ENCODE peak calls at places on chromosomes 16 and 17, in nine cellular contexts. One of them, this sample, is unnamed.

GRCh38 chr16:57536306-57537193 is at the start of gene CCDC102A:
- DNase-seq in upper lobe of left lung: no peak
- DNase-seq in A549: no peak
- DNase-seq in ovary: peak
- DNase-seq in tibial nerve: no peak
- DNase-seq in transverse colon: no peak
- DNase-seq in GM12878: no peak
- DNase-seq in esophagus muscularis mucosa: no peak
- DNase-seq in stomach: peak
- DNase-seq in this sample: no peak

GRCh38 chr17:19316756-19317358 is 45.7 kb downstream of the B9D1 start:
- DNase-seq in tibial nerve: no peak
- DNase-seq in transverse colon: no peak
- DNase-seq in GM12878: no peak
- DNase-seq in A549: no peak
- DNase-seq in stomach: no peak
- DNase-seq in upper lobe of left lung: no peak
- DNase-seq in ovary: no peak
- DNase-seq in esophagus muscularis mucosa: no peak
- DNase-seq in this sample: peak

GRCh38 chr16:29862383-29862883 is 593 bp downstream of the CDIPT start:
- DNase-seq in esophagus muscularis mucosa: no peak
- DNase-seq in A549: peak
- DNase-seq in upper lobe of left lung: no peak
- DNase-seq in stomach: peak
- DNase-seq in transverse colon: peak
- DNase-seq in tibial nerve: no peak
- DNase-seq in GM12878: no peak
- DNase-seq in ovary: no peak
- DNase-seq in this sample: no peak

GRCh38 chr16:1774456-1774795 is 1.5 kb upstream of the MRPS34 start:
- DNase-seq in A549: no peak
- DNase-seq in tibial nerve: no peak
- DNase-seq in stomach: no peak
- DNase-seq in esophagus muscularis mucosa: no peak
- DNase-seq in GM12878: no peak
- DNase-seq in transverse colon: no peak
- DNase-seq in ovary: no peak
- DNase-seq in upper lobe of left lung: no peak
- DNase-seq in this sample: no peak

GRCh38 chr17:4509923-4510614 is 11.4 kb downstream of the SPNS2 start:
- DNase-seq in tibial nerve: no peak
- DNase-seq in upper lobe of left lung: peak
- DNase-seq in transverse colon: no peak
- DNase-seq in ovary: no peak
- DNase-seq in esophagus muscularis mucosa: no peak
- DNase-seq in GM12878: no peak
- DNase-seq in stomach: peak
- DNase-seq in A549: no peak
- DNase-seq in this sample: peak

GRCh38 chr17:32596666-32597065 is 109.9 kb downstream of the CDK5R1 start:
- DNase-seq in ovary: no peak
- DNase-seq in A549: peak
- DNase-seq in esophagus muscularis mucosa: no peak
- DNase-seq in upper lobe of left lung: no peak
- DNase-seq in stomach: no peak
- DNase-seq in transverse colon: no peak
- DNase-seq in GM12878: peak
- DNase-seq in tibial nerve: no peak
- DNase-seq in this sample: no peak

GRCh38 chr17:2253768-2254406 is 49.7 kb downstream of the SMG6 start:
- DNase-seq in A549: no peak
- DNase-seq in stomach: no peak
- DNase-seq in ovary: no peak
- DNase-seq in upper lobe of left lung: no peak
- DNase-seq in esophagus muscularis mucosa: no peak
- DNase-seq in GM12878: peak
- DNase-seq in tibial nerve: no peak
- DNase-seq in transverse colon: no peak
- DNase-seq in this sample: no peak

GRCh38 chr17:751269-752001 is 629 bp downstream of the GEMIN4 start:
- DNase-seq in tibial nerve: no peak
- DNase-seq in A549: peak
- DNase-seq in GM12878: no peak
- DNase-seq in esophagus muscularis mucosa: no peak
- DNase-seq in stomach: peak
- DNase-seq in transverse colon: peak
- DNase-seq in ovary: no peak
- DNase-seq in upper lobe of left lung: no peak
- DNase-seq in this sample: peak

GRCh38 chr16:11473728-11474127 is 113.0 kb downstream of the LITAF start:
- DNase-seq in tibial nerve: no peak
- DNase-seq in esophagus muscularis mucosa: no peak
- DNase-seq in upper lobe of left lung: no peak
- DNase-seq in A549: peak
- DNase-seq in stomach: no peak
- DNase-seq in ovary: no peak
- DNase-seq in GM12878: no peak
- DNase-seq in transverse colon: no peak
- DNase-seq in this sample: no peak

GRCh38 chr17:65901394-65901793 is 290.5 kb downstream of the CEP112 start:
- DNase-seq in transverse colon: no peak
- DNase-seq in upper lobe of left lung: no peak
- DNase-seq in stomach: no peak
- DNase-seq in GM12878: no peak
- DNase-seq in tibial nerve: no peak
- DNase-seq in esophagus muscularis mucosa: no peak
- DNase-seq in A549: no peak
- DNase-seq in ovary: no peak
- DNase-seq in this sample: no peak

GRCh38 chr17:38587956-38588771 is 17.6 kb downstream of the SRCIN1 start:
- DNase-seq in GM12878: no peak
- DNase-seq in esophagus muscularis mucosa: no peak
- DNase-seq in ovary: no peak
- DNase-seq in stomach: no peak
- DNase-seq in upper lobe of left lung: no peak
- DNase-seq in A549: no peak
- DNase-seq in tibial nerve: no peak
- DNase-seq in transverse colon: no peak
- DNase-seq in this sample: no peak

GRCh38 chr17:12789976-12790805 is 893 bp downstream of the ARHGAP44 start:
- DNase-seq in stomach: peak
- DNase-seq in A549: no peak
- DNase-seq in esophagus muscularis mucosa: no peak
- DNase-seq in tibial nerve: no peak
- DNase-seq in upper lobe of left lung: peak
- DNase-seq in transverse colon: peak
- DNase-seq in GM12878: no peak
- DNase-seq in ovary: peak
- DNase-seq in this sample: no peak

GRCh38 chr16:17768257-17768656 is 297.5 kb upstream of the XYLT1 start:
- DNase-seq in tibial nerve: no peak
- DNase-seq in ovary: no peak
- DNase-seq in GM12878: no peak
- DNase-seq in A549: no peak
- DNase-seq in upper lobe of left lung: no peak
- DNase-seq in esophagus muscularis mucosa: no peak
- DNase-seq in transverse colon: no peak
- DNase-seq in stomach: no peak
- DNase-seq in this sample: no peak

GRCh38 chr16:10308305-10309193 is 77.3 kb upstream of the ATF7IP2 start:
- DNase-seq in esophagus muscularis mucosa: no peak
- DNase-seq in A549: no peak
- DNase-seq in GM12878: peak
- DNase-seq in upper lobe of left lung: no peak
- DNase-seq in tibial nerve: no peak
- DNase-seq in stomach: peak
- DNase-seq in ovary: no peak
- DNase-seq in transverse colon: no peak
- DNase-seq in this sample: no peak

GRCh38 chr17:55440391-55440790 is 18.8 kb upstream of the MMD start:
- DNase-seq in upper lobe of left lung: no peak
- DNase-seq in esophagus muscularis mucosa: no peak
- DNase-seq in tibial nerve: no peak
- DNase-seq in transverse colon: no peak
- DNase-seq in stomach: no peak
- DNase-seq in ovary: no peak
- DNase-seq in A549: no peak
- DNase-seq in GM12878: no peak
- DNase-seq in this sample: no peak

GRCh38 chr16:84247844-84248243 is 8.0 kb upstream of the KCNG4 start:
- DNase-seq in upper lobe of left lung: no peak
- DNase-seq in tibial nerve: no peak
- DNase-seq in transverse colon: no peak
- DNase-seq in ovary: no peak
- DNase-seq in A549: no peak
- DNase-seq in GM12878: no peak
- DNase-seq in esophagus muscularis mucosa: no peak
- DNase-seq in stomach: no peak
- DNase-seq in this sample: no peak

GRCh38 chr16:9119795-9120194 is 28.4 kb downstream of the HAPSTR1 start:
- DNase-seq in upper lobe of left lung: no peak
- DNase-seq in transverse colon: no peak
- DNase-seq in ovary: no peak
- DNase-seq in A549: peak
- DNase-seq in esophagus muscularis mucosa: no peak
- DNase-seq in stomach: no peak
- DNase-seq in tibial nerve: no peak
- DNase-seq in GM12878: no peak
- DNase-seq in this sample: peak
- TF ChIP-seq EP300 in upper lobe of left lung: no peak
- TF ChIP-seq EP300 in transverse colon: no peak
- TF ChIP-seq EP300 in ovary: no peak
- TF ChIP-seq EP300 in A549: no peak
- TF ChIP-seq EP300 in esophagus muscularis mucosa: no peak
- TF ChIP-seq EP300 in stomach: no peak
- TF ChIP-seq EP300 in tibial nerve: peak
- TF ChIP-seq EP300 in GM12878: no peak
- TF ChIP-seq EP300 in this sample: no peak

DNA sequence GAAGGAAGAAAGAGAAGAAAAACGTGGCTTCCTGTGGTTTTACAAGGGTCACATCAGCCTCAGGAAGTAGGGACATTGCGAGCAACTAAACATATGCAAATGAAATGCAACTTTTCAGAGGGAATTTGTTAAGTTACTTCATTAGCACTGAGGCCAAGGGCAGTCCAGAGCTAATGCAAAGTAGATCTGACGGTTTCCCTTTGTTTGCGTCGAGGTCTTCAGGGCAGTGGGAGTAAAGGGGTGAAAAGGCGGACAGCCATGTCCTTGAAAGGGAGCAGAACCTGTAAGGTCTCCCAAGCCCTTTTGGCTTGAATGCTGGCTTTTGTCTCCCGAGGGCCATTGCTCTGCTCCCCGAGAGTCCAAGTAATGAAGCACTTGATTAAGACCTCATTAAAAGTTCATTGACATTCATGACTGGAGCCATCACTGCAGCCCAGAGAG is 85.0 kb downstream of the PMP22 start:
- DNase-seq in GM12878: no peak
- DNase-seq in ovary: no peak
- DNase-seq in stomach: no peak
- DNase-seq in transverse colon: no peak
- DNase-seq in upper lobe of left lung: no peak
- DNase-seq in A549: no peak
- DNase-seq in esophagus muscularis mucosa: peak
- DNase-seq in tibial nerve: no peak
- DNase-seq in this sample: no peak
- TF ChIP-seq POLR2A in GM12878: no peak
- TF ChIP-seq POLR2A in ovary: no peak
- TF ChIP-seq POLR2A in stomach: no peak
- TF ChIP-seq POLR2A in transverse colon: no peak
- TF ChIP-seq POLR2A in upper lobe of left lung: no peak
- TF ChIP-seq POLR2A in A549: no peak
- TF ChIP-seq POLR2A in esophagus muscularis mucosa: no peak
- TF ChIP-seq POLR2A in tibial nerve: no peak
- TF ChIP-seq POLR2A in this sample: no peak

GRCh38 chr17:75848523-75849303 is 4.5 kb upstream of the UNC13D start:
- DNase-seq in A549: peak
- DNase-seq in tibial nerve: peak
- DNase-seq in transverse colon: peak
- DNase-seq in stomach: peak
- DNase-seq in ovary: peak
- DNase-seq in GM12878: no peak
- DNase-seq in esophagus muscularis mucosa: no peak
- DNase-seq in upper lobe of left lung: peak
- DNase-seq in this sample: peak
- TF ChIP-seq EP300 in A549: no peak
- TF ChIP-seq EP300 in tibial nerve: peak
- TF ChIP-seq EP300 in transverse colon: no peak
- TF ChIP-seq EP300 in stomach: no peak
- TF ChIP-seq EP300 in ovary: no peak
- TF ChIP-seq EP300 in GM12878: no peak
- TF ChIP-seq EP300 in esophagus muscularis mucosa: no peak
- TF ChIP-seq EP300 in upper lobe of left lung: no peak
- TF ChIP-seq EP300 in this sample: no peak

DNA sequence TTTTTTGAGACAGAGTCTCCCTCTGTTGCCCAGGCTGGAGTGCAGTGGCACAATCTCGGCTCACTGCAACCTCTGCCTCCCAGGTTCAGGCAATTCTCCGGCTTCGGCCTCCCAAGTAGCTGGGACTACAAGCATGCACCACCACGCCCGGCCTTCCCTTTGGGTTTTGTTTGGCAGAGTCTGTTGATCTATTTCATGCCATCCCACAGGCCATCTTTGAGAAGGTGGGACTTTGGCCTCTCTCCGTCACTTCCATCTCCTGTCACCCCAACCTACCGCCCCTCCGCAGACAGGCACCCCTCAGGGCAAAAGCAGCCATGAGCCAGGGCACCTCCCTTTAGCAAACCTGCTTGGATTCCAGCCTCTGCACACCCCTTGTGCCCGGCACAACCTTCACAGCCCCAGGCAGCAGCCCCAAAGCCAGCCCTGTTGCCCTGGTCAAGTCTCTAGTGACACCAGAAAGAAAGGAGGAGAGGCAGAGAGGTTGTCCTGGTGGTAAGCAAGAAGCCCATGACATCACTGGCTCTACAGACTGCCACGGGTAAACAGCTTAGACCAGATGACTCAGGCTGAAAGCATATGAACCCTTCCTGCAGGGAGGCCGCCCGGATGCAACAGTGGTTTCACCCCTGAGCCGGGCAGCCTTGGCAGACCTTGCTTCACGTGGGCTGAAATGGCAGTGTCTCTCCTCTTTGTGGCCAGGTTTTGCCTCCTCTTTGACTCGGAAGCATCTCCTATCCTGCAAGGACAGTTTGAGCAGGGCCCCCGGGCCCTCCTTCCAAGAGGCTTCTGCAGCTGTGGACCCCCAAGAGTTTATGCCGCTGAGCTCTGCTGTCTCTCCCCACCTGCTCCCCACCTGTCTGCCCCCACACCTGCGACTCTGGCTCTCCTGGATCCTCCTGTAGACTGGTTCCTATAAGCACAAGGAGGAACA is 8.1 kb upstream of the TIMP2 start:
- DNase-seq in transverse colon: peak
- DNase-seq in GM12878: peak
- DNase-seq in upper lobe of left lung: no peak
- DNase-seq in A549: peak
- DNase-seq in esophagus muscularis mucosa: no peak
- DNase-seq in stomach: peak
- DNase-seq in tibial nerve: peak
- DNase-seq in ovary: peak
- DNase-seq in this sample: peak
- TF ChIP-seq POLR2A in transverse colon: no peak
- TF ChIP-seq POLR2A in GM12878: no peak
- TF ChIP-seq POLR2A in upper lobe of left lung: no peak
- TF ChIP-seq POLR2A in A549: no peak
- TF ChIP-seq POLR2A in esophagus muscularis mucosa: no peak
- TF ChIP-seq POLR2A in stomach: no peak
- TF ChIP-seq POLR2A in tibial nerve: no peak
- TF ChIP-seq POLR2A in ovary: no peak
- TF ChIP-seq POLR2A in this sample: no peak

This sample was measured in sigmoid colon.